ENCODE peak calls at places on chromosomes 13 and 19, in nine cellular contexts. N is foreskin keratinocyte, Q is WTC11, U is thyroid gland, I is Calu3, W is WERI-Rb-1, T is endothelial cell, J is cardiac muscle cell, A is progenitor cell of endocrine pancreas. K is an unnamed sample.

GRCh38 chr13:114070098-114070799 is 62.2 kb downstream of the RASA3 start:
- DNase-seq in N (no peak), Q (no peak), U (peak), I (no peak), W (no peak), T (no peak), J (no peak), A (no peak), K (no peak)

GRCh38 chr19:53872762-53873161 is 5.1 kb downstream of the MYADM start:
- DNase-seq in N (no peak), Q (no peak), U (no peak), I (no peak), W (no peak), T (no peak), J (no peak), A (no peak), K (no peak)

GRCh38 chr19:41785653-41786052 is 10.7 kb upstream of the CEACAM3 start:
- DNase-seq in N (no peak), Q (peak), U (peak), I (peak), W (peak), T (peak), J (peak), A (peak), K (peak)

GRCh38 chr13:30580852-30581502 is 36.7 kb upstream of the USPL1 start:
- DNase-seq in N (no peak), Q (no peak), U (no peak), I (no peak), W (no peak), T (no peak), J (no peak), A (no peak), K (no peak)

GRCh38 chr19:34365463-34366401 is 736 bp downstream of the GPI start:
- DNase-seq in N (no peak), Q (peak), U (peak), I (peak), W (peak), T (peak), J (peak), A (no peak), K (peak)

GRCh38 chr13:23637813-23638212 is 67.6 kb downstream of the TNFRSF19 start:
- DNase-seq in N (no peak), Q (peak), U (no peak), I (no peak), W (no peak), T (no peak), J (no peak), A (no peak), K (no peak)

GRCh38 chr19:32662186-32662585 is 12.8 kb downstream of the ANKRD27 start:
- DNase-seq in N (no peak), Q (no peak), U (no peak), I (no peak), W (no peak), T (no peak), J (no peak), A (no peak), K (no peak)

GRCh38 chr19:29521291-29522075 is 4.3 kb upstream of the VSTM2B start:
- DNase-seq in N (no peak), Q (no peak), U (no peak), I (no peak), W (no peak), T (no peak), J (no peak), A (no peak), K (no peak)

GRCh38 chr13:38530492-38530891 is 156.4 kb upstream of the FREM2 start:
- DNase-seq in N (no peak), Q (no peak), U (peak), I (no peak), W (no peak), T (no peak), J (peak), A (no peak), K (no peak)

GRCh38 chr13:31631071-31631470 is 108.3 kb upstream of the RXFP2 start:
- DNase-seq in N (no peak), Q (no peak), U (no peak), I (no peak), W (no peak), T (no peak), J (no peak), A (no peak), K (no peak)

GRCh38 chr19:7710616-7711015 is 8.7 kb upstream of the FCER2 start:
- DNase-seq in N (no peak), Q (no peak), U (no peak), I (no peak), W (no peak), T (no peak), J (no peak), A (no peak), K (no peak)

GRCh38 chr13:40764587-40765403 is 6.2 kb downstream of the MRPS31 start:
- DNase-seq in N (no peak), Q (no peak), U (no peak), I (no peak), W (no peak), T (no peak), J (no peak), A (no peak), K (no peak)

GRCh38 chr19:17090501-17091074 is 15.0 kb downstream of the MYO9B start:
- DNase-seq in N (no peak), Q (no peak), U (no peak), I (no peak), W (no peak), T (no peak), J (no peak), A (no peak), K (no peak)

GRCh38 chr19:38685666-38686529 is 38.4 kb downstream of the ACTN4 start:
- DNase-seq in N (no peak), Q (no peak), U (peak), I (peak), W (peak), T (peak), J (peak), A (no peak), K (no peak)

GRCh38 chr13:39588384-39588783 is 14.6 kb downstream of the LHFPL6 start:
- DNase-seq in N (no peak), Q (no peak), U (no peak), I (no peak), W (no peak), T (no peak), J (no peak), A (no peak), K (no peak)

GRCh38 chr19:13241321-13242104 is 91.3 kb downstream of the IER2 start:
- DNase-seq in N (no peak), Q (peak), U (no peak), I (peak), W (no peak), T (no peak), J (no peak), A (no peak), K (no peak)
- TF ChIP-seq CTCF in N (peak), Q (no peak), U (no peak), I (no peak), W (peak), T (no peak), J (no peak), A (no peak), K (no peak)

GRCh38 chr13:73548444-73548843 is 489.6 kb downstream of the KLF5 start:
- DNase-seq in N (no peak), Q (no peak), U (no peak), I (no peak), W (no peak), T (no peak), J (no peak), A (no peak), K (no peak)

GRCh38 chr13:73542446-73542845 is 483.6 kb downstream of the KLF5 start:
- DNase-seq in N (peak), Q (no peak), U (no peak), I (peak), W (no peak), T (no peak), J (no peak), A (no peak), K (no peak)

GRCh38 chr13:73547239-73547638 is 488.4 kb downstream of the KLF5 start:
- DNase-seq in N (peak), Q (no peak), U (no peak), I (no peak), W (no peak), T (no peak), J (no peak), A (no peak), K (no peak)

GRCh38 chr13:73549717-73550116 is 490.9 kb downstream of the KLF5 start:
- DNase-seq in N (no peak), Q (no peak), U (no peak), I (no peak), W (no peak), T (no peak), J (no peak), A (no peak), K (no peak)

GRCh38 chr13:73544175-73544574 is 485.4 kb downstream of the KLF5 start:
- DNase-seq in N (no peak), Q (no peak), U (no peak), I (no peak), W (no peak), T (no peak), J (no peak), A (no peak), K (no peak)
- TF ChIP-seq CTCF in N (peak), Q (no peak), U (no peak), I (no peak), W (no peak), T (no peak), J (no peak), A (peak), K (no peak)

GRCh38 chr13:26377038-26377437 is 123.1 kb downstream of the CDK8 start:
- DNase-seq in N (no peak), Q (peak), U (peak), I (peak), W (peak), T (peak), J (peak), A (no peak), K (peak)
- TF ChIP-seq CTCF in N (peak), Q (peak), U (peak), I (peak), W (peak), T (peak), J (peak), A (peak), K (peak)

GRCh38 chr13:94800423-94800822 is 88.1 kb upstream of the SOX21 start:
- DNase-seq in N (no peak), Q (no peak), U (no peak), I (no peak), W (no peak), T (no peak), J (no peak), A (no peak), K (no peak)
- TF ChIP-seq CTCF in N (peak), Q (no peak), U (no peak), I (no peak), W (no peak), T (no peak), J (no peak), A (no peak), K (no peak)

GRCh38 chr13:28751210-28751935 is 32.6 kb upstream of the SLC46A3 start:
- DNase-seq in N (no peak), Q (no peak), U (no peak), I (no peak), W (no peak), T (no peak), J (no peak), A (no peak), K (no peak)

GRCh38 chr13:28754698-28755545 is 36.2 kb upstream of the SLC46A3 start:
- DNase-seq in N (no peak), Q (peak), U (no peak), I (no peak), W (no peak), T (peak), J (peak), A (no peak), K (no peak)

GRCh38 chr13:28755546-28755870 is 36.7 kb upstream of the SLC46A3 start:
- DNase-seq in N (no peak), Q (no peak), U (no peak), I (no peak), W (no peak), T (no peak), J (no peak), A (no peak), K (no peak)

GRCh38 chr13:28753946-28754345 is 35.2 kb upstream of the SLC46A3 start:
- DNase-seq in N (no peak), Q (no peak), U (no peak), I (no peak), W (no peak), T (no peak), J (no peak), A (no peak), K (no peak)

GRCh38 chr13:28753208-28753892 is 34.6 kb upstream of the SLC46A3 start:
- DNase-seq in N (peak), Q (peak), U (peak), I (peak), W (no peak), T (no peak), J (peak), A (no peak), K (no peak)
- TF ChIP-seq CTCF in N (peak), Q (no peak), U (peak), I (no peak), W (no peak), T (no peak), J (peak), A (no peak), K (no peak)

DNA sequence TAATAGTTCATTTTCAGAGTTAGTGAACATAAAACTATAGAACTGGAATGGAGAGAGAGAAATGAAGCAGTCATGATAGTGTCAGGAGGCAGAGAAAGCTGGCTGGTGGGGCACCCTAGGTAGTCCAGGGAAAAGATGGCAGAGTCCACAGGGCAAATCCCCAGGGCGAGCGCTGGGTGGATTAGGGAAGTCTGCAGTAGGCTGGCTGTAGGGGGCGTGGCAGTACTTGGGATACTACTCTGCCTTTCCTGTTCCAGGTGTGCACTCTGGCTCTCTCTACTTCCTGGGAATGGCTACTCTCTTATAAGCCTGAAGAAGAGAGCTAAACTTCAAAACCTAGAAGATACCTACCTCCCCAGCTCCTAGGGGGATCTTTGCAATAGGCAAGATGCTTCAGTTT is 232.9 kb upstream of the SLC10A2 start:
- DNase-seq in N (no peak), Q (peak), U (no peak), I (no peak), W (peak), T (no peak), J (no peak), A (no peak), K (no peak)
- TF ChIP-seq CTCF in N (peak), Q (peak), U (no peak), I (no peak), W (peak), T (no peak), J (no peak), A (no peak), K (no peak)

GRCh38 chr19:43422689-43423066 is 8.0 kb downstream of the TEX101 start:
- DNase-seq in N (no peak), Q (no peak), U (no peak), I (no peak), W (no peak), T (no peak), J (no peak), A (no peak), K (no peak)

GRCh38 chr19:43422000-43422688 is 7.5 kb downstream of the TEX101 start:
- DNase-seq in N (no peak), Q (no peak), U (no peak), I (no peak), W (no peak), T (no peak), J (no peak), A (no peak), K (no peak)

GRCh38 chr19:43423779-43424178 is 9.1 kb downstream of the TEX101 start:
- DNase-seq in N (no peak), Q (no peak), U (no peak), I (no peak), W (no peak), T (no peak), J (no peak), A (no peak), K (no peak)

GRCh38 chr19:43429395-43429794 is 14.7 kb downstream of the TEX101 start:
- DNase-seq in N (no peak), Q (no peak), U (no peak), I (no peak), W (no peak), T (no peak), J (no peak), A (no peak), K (no peak)

GRCh38 chr19:43425567-43426392 is 11.1 kb downstream of the TEX101 start:
- DNase-seq in N (no peak), Q (no peak), U (no peak), I (peak), W (no peak), T (no peak), J (peak), A (no peak), K (no peak)
- TF ChIP-seq CTCF in N (peak), Q (no peak), U (peak), I (peak), W (peak), T (no peak), J (peak), A (peak), K (no peak)

K was measured in nephron progenitor cell.